ENCODE peak calls at places on chromosomes 1 and 21, in ten cellular contexts. One of them, this sample, is unnamed.

GRCh38 chr1:246066553-246066952 is 440.5 kb downstream of the SMYD3 start:
- DNase-seq in vagina: no peak
- DNase-seq in H1: no peak
- DNase-seq in tibial artery: no peak
- DNase-seq in WERI-Rb-1: no peak
- DNase-seq in PC-9: no peak
- DNase-seq in brain microvascular endothelial cell: no peak
- DNase-seq in colonic mucosa: no peak
- DNase-seq in HL-60: no peak
- DNase-seq in CD4-positive, alpha-beta T cell: no peak
- DNase-seq in this sample: no peak

GRCh38 chr21:16013570-16013969 is 283.8 kb downstream of the USP25 start:
- DNase-seq in vagina: no peak
- DNase-seq in H1: no peak
- DNase-seq in tibial artery: no peak
- DNase-seq in WERI-Rb-1: no peak
- DNase-seq in PC-9: no peak
- DNase-seq in brain microvascular endothelial cell: no peak
- DNase-seq in colonic mucosa: no peak
- DNase-seq in HL-60: no peak
- DNase-seq in CD4-positive, alpha-beta T cell: no peak
- DNase-seq in this sample: no peak

GRCh38 chr1:30088594-30089556 is 634.5 kb downstream of the MATN1 start:
- DNase-seq in vagina: no peak
- DNase-seq in H1: no peak
- DNase-seq in tibial artery: no peak
- DNase-seq in WERI-Rb-1: peak; percentile 45
- DNase-seq in PC-9: no peak
- DNase-seq in brain microvascular endothelial cell: no peak
- DNase-seq in colonic mucosa: peak; percentile 80
- DNase-seq in HL-60: no peak
- DNase-seq in CD4-positive, alpha-beta T cell: no peak
- DNase-seq in this sample: no peak

GRCh38 chr21:40717008-40717407 is 129.9 kb downstream of the DSCAM start:
- DNase-seq in vagina: no peak
- DNase-seq in H1: no peak
- DNase-seq in tibial artery: no peak
- DNase-seq in WERI-Rb-1: no peak
- DNase-seq in PC-9: no peak
- DNase-seq in brain microvascular endothelial cell: no peak
- DNase-seq in colonic mucosa: no peak
- DNase-seq in HL-60: no peak
- DNase-seq in CD4-positive, alpha-beta T cell: no peak
- DNase-seq in this sample: no peak

GRCh38 chr1:18950415-18951026 is 6.0 kb downstream of the IFFO2 start:
- DNase-seq in vagina: no peak
- DNase-seq in H1: no peak
- DNase-seq in tibial artery: peak; percentile 92
- DNase-seq in WERI-Rb-1: no peak
- DNase-seq in PC-9: no peak
- DNase-seq in brain microvascular endothelial cell: no peak
- DNase-seq in colonic mucosa: no peak
- DNase-seq in HL-60: no peak
- DNase-seq in CD4-positive, alpha-beta T cell: no peak
- DNase-seq in this sample: no peak

GRCh38 chr1:66831529-66832239 is 30.6 kb upstream of the INSL5 start:
- DNase-seq in vagina: no peak
- DNase-seq in H1: no peak
- DNase-seq in tibial artery: no peak
- DNase-seq in WERI-Rb-1: no peak
- DNase-seq in PC-9: no peak
- DNase-seq in brain microvascular endothelial cell: no peak
- DNase-seq in colonic mucosa: no peak
- DNase-seq in HL-60: no peak
- DNase-seq in CD4-positive, alpha-beta T cell: no peak
- DNase-seq in this sample: no peak

GRCh38 chr1:68010543-68010942 is 39.9 kb downstream of the DIRAS3 start:
- DNase-seq in vagina: no peak
- DNase-seq in H1: no peak
- DNase-seq in tibial artery: no peak
- DNase-seq in WERI-Rb-1: no peak
- DNase-seq in PC-9: no peak
- DNase-seq in brain microvascular endothelial cell: no peak
- DNase-seq in colonic mucosa: no peak
- DNase-seq in HL-60: no peak
- DNase-seq in CD4-positive, alpha-beta T cell: no peak
- DNase-seq in this sample: no peak

GRCh38 chr1:117673405-117673804 is 67.6 kb downstream of the TENT5C start:
- DNase-seq in vagina: no peak
- DNase-seq in H1: no peak
- DNase-seq in tibial artery: no peak
- DNase-seq in WERI-Rb-1: no peak
- DNase-seq in PC-9: no peak
- DNase-seq in brain microvascular endothelial cell: peak; percentile 65
- DNase-seq in colonic mucosa: peak; percentile 14
- DNase-seq in HL-60: no peak
- DNase-seq in CD4-positive, alpha-beta T cell: no peak
- DNase-seq in this sample: no peak

GRCh38 chr1:56986397-56986796 is 20.6 kb upstream of the C8B start:
- DNase-seq in vagina: no peak
- DNase-seq in H1: no peak
- DNase-seq in tibial artery: no peak
- DNase-seq in WERI-Rb-1: no peak
- DNase-seq in PC-9: no peak
- DNase-seq in brain microvascular endothelial cell: no peak
- DNase-seq in colonic mucosa: no peak
- DNase-seq in HL-60: no peak
- DNase-seq in CD4-positive, alpha-beta T cell: no peak
- DNase-seq in this sample: no peak

GRCh38 chr1:7223334-7224080 is 438.3 kb downstream of the CAMTA1 start:
- DNase-seq in vagina: no peak
- DNase-seq in H1: no peak
- DNase-seq in tibial artery: no peak
- DNase-seq in WERI-Rb-1: no peak
- DNase-seq in PC-9: no peak
- DNase-seq in brain microvascular endothelial cell: peak; percentile 72
- DNase-seq in colonic mucosa: no peak
- DNase-seq in HL-60: no peak
- DNase-seq in CD4-positive, alpha-beta T cell: no peak
- DNase-seq in this sample: no peak

GRCh38 chr1:181504294-181505115 is 21.2 kb downstream of the CACNA1E start:
- DNase-seq in vagina: no peak
- DNase-seq in H1: peak; percentile 52
- DNase-seq in tibial artery: no peak
- DNase-seq in WERI-Rb-1: peak; percentile 19
- DNase-seq in PC-9: no peak
- DNase-seq in brain microvascular endothelial cell: peak; percentile 7
- DNase-seq in colonic mucosa: no peak
- DNase-seq in HL-60: peak; percentile 82
- DNase-seq in CD4-positive, alpha-beta T cell: no peak
- DNase-seq in this sample: no peak

GRCh38 chr21:31986035-31986856 is 113.4 kb downstream of the HUNK start:
- DNase-seq in vagina: no peak
- DNase-seq in H1: no peak
- DNase-seq in tibial artery: no peak
- DNase-seq in WERI-Rb-1: no peak
- DNase-seq in PC-9: no peak
- DNase-seq in brain microvascular endothelial cell: no peak
- DNase-seq in colonic mucosa: no peak
- DNase-seq in HL-60: no peak
- DNase-seq in CD4-positive, alpha-beta T cell: no peak
- DNase-seq in this sample: no peak

GRCh38 chr1:162530318-162530984 is 31.1 kb upstream of the UAP1 start:
- DNase-seq in vagina: no peak
- DNase-seq in H1: peak; percentile 56
- DNase-seq in tibial artery: no peak
- DNase-seq in WERI-Rb-1: no peak
- DNase-seq in PC-9: no peak
- DNase-seq in brain microvascular endothelial cell: no peak
- DNase-seq in colonic mucosa: no peak
- DNase-seq in HL-60: no peak
- DNase-seq in CD4-positive, alpha-beta T cell: no peak
- DNase-seq in this sample: no peak

GRCh38 chr1:117370071-117370470 is 2.8 kb downstream of the MAN1A2 start:
- DNase-seq in vagina: no peak
- DNase-seq in H1: no peak
- DNase-seq in tibial artery: no peak
- DNase-seq in WERI-Rb-1: no peak
- DNase-seq in PC-9: no peak
- DNase-seq in brain microvascular endothelial cell: no peak
- DNase-seq in colonic mucosa: no peak
- DNase-seq in HL-60: no peak
- DNase-seq in CD4-positive, alpha-beta T cell: no peak
- DNase-seq in this sample: no peak

GRCh38 chr1:235533476-235534168 is 29.4 kb upstream of the B3GALNT2 start:
- DNase-seq in vagina: no peak
- DNase-seq in H1: no peak
- DNase-seq in tibial artery: no peak
- DNase-seq in WERI-Rb-1: peak; percentile 75
- DNase-seq in PC-9: no peak
- DNase-seq in brain microvascular endothelial cell: no peak
- DNase-seq in colonic mucosa: no peak
- DNase-seq in HL-60: no peak
- DNase-seq in CD4-positive, alpha-beta T cell: no peak
- DNase-seq in this sample: no peak

GRCh38 chr1:11399250-11399649 is 79.7 kb upstream of the DISP3 start:
- DNase-seq in vagina: no peak
- DNase-seq in H1: no peak
- DNase-seq in tibial artery: no peak
- DNase-seq in WERI-Rb-1: no peak
- DNase-seq in PC-9: no peak
- DNase-seq in brain microvascular endothelial cell: no peak
- DNase-seq in colonic mucosa: no peak
- DNase-seq in HL-60: no peak
- DNase-seq in CD4-positive, alpha-beta T cell: no peak
- DNase-seq in this sample: no peak

GRCh38 chr1:153610334-153611023 is 2.5 kb downstream of the S100A16 start:
- DNase-seq in vagina: no peak
- DNase-seq in H1: no peak
- DNase-seq in tibial artery: no peak
- DNase-seq in WERI-Rb-1: no peak
- DNase-seq in PC-9: peak; percentile 65
- DNase-seq in brain microvascular endothelial cell: no peak
- DNase-seq in colonic mucosa: peak; percentile 30
- DNase-seq in HL-60: no peak
- DNase-seq in CD4-positive, alpha-beta T cell: no peak
- DNase-seq in this sample: no peak

GRCh38 chr1:6601049-6601864 is 1.4 kb downstream of the KLHL21 start:
- DNase-seq in vagina: peak; percentile 96
- DNase-seq in H1: peak; percentile 58
- DNase-seq in tibial artery: peak; percentile 95
- DNase-seq in WERI-Rb-1: no peak
- DNase-seq in PC-9: peak; percentile 79
- DNase-seq in brain microvascular endothelial cell: peak; percentile 91
- DNase-seq in colonic mucosa: peak; percentile 86
- DNase-seq in HL-60: peak; percentile 89
- DNase-seq in CD4-positive, alpha-beta T cell: peak; percentile 72
- DNase-seq in this sample: peak; percentile 63

GRCh38 chr1:232404227-232404626 is 225.7 kb downstream of the SIPA1L2 start:
- DNase-seq in vagina: no peak
- DNase-seq in H1: no peak
- DNase-seq in tibial artery: no peak
- DNase-seq in WERI-Rb-1: no peak
- DNase-seq in PC-9: no peak
- DNase-seq in brain microvascular endothelial cell: no peak
- DNase-seq in colonic mucosa: no peak
- DNase-seq in HL-60: no peak
- DNase-seq in CD4-positive, alpha-beta T cell: no peak
- DNase-seq in this sample: no peak

GRCh38 chr1:39791838-39792237 is 3.2 kb upstream of the BMP8B start:
- DNase-seq in vagina: no peak
- DNase-seq in H1: no peak
- DNase-seq in tibial artery: no peak
- DNase-seq in WERI-Rb-1: no peak
- DNase-seq in PC-9: no peak
- DNase-seq in brain microvascular endothelial cell: no peak
- DNase-seq in colonic mucosa: no peak
- DNase-seq in HL-60: no peak
- DNase-seq in CD4-positive, alpha-beta T cell: no peak
- DNase-seq in this sample: no peak
- H3K27me3 ChIP-seq in vagina: no peaks in the 10 kb centered on the region
- H3K27me3 ChIP-seq in H1: peaks cover 47% of the 10 kb centered on the region
- H3K27me3 ChIP-seq in tibial artery: no peaks in the 10 kb centered on the region
- H3K27me3 ChIP-seq in WERI-Rb-1: no peaks in the 10 kb centered on the region
- H3K27me3 ChIP-seq in PC-9: no peaks in the 10 kb centered on the region
- H3K27me3 ChIP-seq in brain microvascular endothelial cell: peaks cover 13% of the 10 kb centered on the region
- H3K27me3 ChIP-seq in colonic mucosa: no peaks in the 10 kb centered on the region
- H3K27me3 ChIP-seq in HL-60: peaks cover 7% of the 10 kb centered on the region
- H3K27me3 ChIP-seq in CD4-positive, alpha-beta T cell: peaks cover 6% of the 10 kb centered on the region
- H3K27me3 ChIP-seq in this sample: no peaks in the 10 kb centered on the region

GRCh38 chr1:53715478-53715877 is 23.5 kb downstream of the GLIS1 start:
- DNase-seq in vagina: no peak
- DNase-seq in H1: peak; percentile 84
- DNase-seq in tibial artery: no peak
- DNase-seq in WERI-Rb-1: peak; percentile 70
- DNase-seq in PC-9: no peak
- DNase-seq in brain microvascular endothelial cell: peak; percentile 32
- DNase-seq in colonic mucosa: peak; percentile 32
- DNase-seq in HL-60: peak; percentile 18
- DNase-seq in CD4-positive, alpha-beta T cell: no peak
- DNase-seq in this sample: no peak
- TF ChIP-seq CTCF in vagina: no peak
- TF ChIP-seq CTCF in H1: peak; percentile 66
- TF ChIP-seq CTCF in tibial artery: no peak
- TF ChIP-seq CTCF in WERI-Rb-1: peak; percentile 94
- TF ChIP-seq CTCF in PC-9: peak; percentile 39
- TF ChIP-seq CTCF in brain microvascular endothelial cell: peak; percentile 89
- TF ChIP-seq CTCF in colonic mucosa: no peak
- TF ChIP-seq CTCF in HL-60: peak; percentile 10
- TF ChIP-seq CTCF in CD4-positive, alpha-beta T cell: no peak
- TF ChIP-seq CTCF in this sample: no peak

DNA sequence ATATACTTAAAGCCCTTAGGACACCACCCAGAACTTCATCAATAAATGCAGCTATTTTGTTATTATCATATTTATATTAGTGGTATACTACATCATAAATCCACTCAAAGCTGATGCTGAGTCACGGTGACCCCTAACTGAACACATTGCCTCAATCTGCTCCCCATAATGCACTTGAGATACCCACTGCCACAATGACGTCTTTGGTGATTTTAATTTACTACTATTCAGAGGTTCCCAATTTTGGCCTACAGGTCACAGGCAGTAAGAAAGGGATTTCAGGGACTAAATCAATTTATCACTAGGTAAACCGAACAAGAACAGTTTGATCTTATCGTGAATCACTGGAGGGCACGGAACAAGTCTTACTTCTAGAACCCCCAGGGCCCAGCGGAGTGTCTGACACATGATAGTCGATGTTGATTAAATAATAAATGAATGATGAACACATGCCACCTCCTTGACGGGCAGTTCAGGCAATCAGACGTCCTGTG is 482 bp upstream of the CHD1L start:
- DNase-seq in vagina: no peak
- DNase-seq in H1: no peak
- DNase-seq in tibial artery: no peak
- DNase-seq in WERI-Rb-1: no peak
- DNase-seq in PC-9: no peak
- DNase-seq in brain microvascular endothelial cell: no peak
- DNase-seq in colonic mucosa: no peak
- DNase-seq in HL-60: no peak
- DNase-seq in CD4-positive, alpha-beta T cell: no peak
- DNase-seq in this sample: no peak
- H3K27ac ChIP-seq in vagina: peak overlapping the region; percentile 94
- H3K27ac ChIP-seq in H1: no peak overlapping the region
- H3K27ac ChIP-seq in tibial artery: peak overlapping the region; percentile 97
- H3K27ac ChIP-seq in WERI-Rb-1: no peak overlapping the region
- H3K27ac ChIP-seq in PC-9: no peak overlapping the region
- H3K27ac ChIP-seq in brain microvascular endothelial cell: no peak overlapping the region
- H3K27ac ChIP-seq in colonic mucosa: peak overlapping the region; percentile 95
- H3K27ac ChIP-seq in HL-60: peak overlapping the region; percentile 92
- H3K27ac ChIP-seq in CD4-positive, alpha-beta T cell: no peak overlapping the region
- H3K27ac ChIP-seq in this sample: no peak overlapping the region

GRCh38 chr1:90745972-90746371 is 28.9 kb upstream of the BARHL2 start:
- DNase-seq in vagina: no peak
- DNase-seq in H1: no peak
- DNase-seq in tibial artery: no peak
- DNase-seq in WERI-Rb-1: no peak
- DNase-seq in PC-9: no peak
- DNase-seq in brain microvascular endothelial cell: no peak
- DNase-seq in colonic mucosa: no peak
- DNase-seq in HL-60: no peak
- DNase-seq in CD4-positive, alpha-beta T cell: no peak
- DNase-seq in this sample: no peak
- H3K27me3 ChIP-seq in vagina: no peaks in the 10 kb centered on the region
- H3K27me3 ChIP-seq in H1: no peaks in the 10 kb centered on the region
- H3K27me3 ChIP-seq in tibial artery: no peaks in the 10 kb centered on the region
- H3K27me3 ChIP-seq in WERI-Rb-1: no peaks in the 10 kb centered on the region
- H3K27me3 ChIP-seq in PC-9: no peaks in the 10 kb centered on the region
- H3K27me3 ChIP-seq in brain microvascular endothelial cell: no peaks in the 10 kb centered on the region
- H3K27me3 ChIP-seq in colonic mucosa: no peaks in the 10 kb centered on the region
- H3K27me3 ChIP-seq in HL-60: no peaks in the 10 kb centered on the region
- H3K27me3 ChIP-seq in CD4-positive, alpha-beta T cell: peaks cover 6% of the 10 kb centered on the region
- H3K27me3 ChIP-seq in this sample: peaks cover 5% of the 10 kb centered on the region

This sample was measured in dorsolateral prefrontal cortex.